ENCODE peak calls at places on chromosomes 1 and 21, in four cellular contexts. C is GM23338, U is GM23248, V is OCI-LY7. F is an unnamed sample. For H4K20me1, the result is how much of the 10 kb centered on the place peaks cover.

GRCh38 chr1:116504308-116505156 is 66.3 kb downstream of the CD58 start:
- DNase-seq in C (no peak), U (peak), V (peak), F (peak)

GRCh38 chr1:172203135-172203823 is 217.2 kb upstream of the C1orf105 start:
- DNase-seq in C (no peak), U (no peak), V (no peak), F (no peak)

GRCh38 chr21:25790122-25790951 is 55.6 kb downstream of the GABPA start:
- DNase-seq in C (peak), U (peak), V (peak), F (peak)

GRCh38 chr1:206581571-206581981 is 30.7 kb downstream of the EIF2D start:
- DNase-seq in C (no peak), U (no peak), V (no peak), F (no peak)

GRCh38 chr1:225816643-225817538 is 7.0 kb downstream of the EPHX1 start:
- DNase-seq in C (peak), U (peak), V (no peak), F (peak)

GRCh38 chr1:3058263-3059030 is 10.6 kb upstream of the PRDM16 start:
- DNase-seq in C (no peak), U (no peak), V (no peak), F (no peak)

GRCh38 chr1:244970236-244970652 is 105.9 kb upstream of the HNRNPU start:
- DNase-seq in C (peak), U (peak), V (peak), F (peak)

GRCh38 chr1:87435484-87435883 is 106.8 kb downstream of the LMO4 start:
- DNase-seq in C (no peak), U (peak), V (no peak), F (no peak)

GRCh38 chr1:118395430-118396001 is 210.5 kb upstream of the SPAG17 start:
- DNase-seq in C (no peak), U (no peak), V (no peak), F (no peak)

GRCh38 chr1:100585774-100586173 is 47.8 kb downstream of the GPR88 start:
- DNase-seq in C (no peak), U (peak), V (no peak), F (no peak)

GRCh38 chr1:30264672-30265025 is 458.7 kb downstream of the MATN1 start:
- DNase-seq in C (no peak), U (no peak), V (no peak), F (no peak)

GRCh38 chr1:155174334-155175280 is 958 bp downstream of the TRIM46 start:
- DNase-seq in C (peak), U (peak), V (peak), F (peak)

GRCh38 chr21:16423921-16424320 is 694.1 kb downstream of the USP25 start:
- DNase-seq in C (no peak), U (no peak), V (no peak), F (no peak)

GRCh38 chr1:160078392-160079195 is 2.7 kb upstream of the KCNJ9 start:
- DNase-seq in C (peak), U (peak), V (peak), F (peak)
- TF ChIP-seq EZH2phosphoT487 in C (no peak), U (no peak), V (no peak), F (no peak)

DNA sequence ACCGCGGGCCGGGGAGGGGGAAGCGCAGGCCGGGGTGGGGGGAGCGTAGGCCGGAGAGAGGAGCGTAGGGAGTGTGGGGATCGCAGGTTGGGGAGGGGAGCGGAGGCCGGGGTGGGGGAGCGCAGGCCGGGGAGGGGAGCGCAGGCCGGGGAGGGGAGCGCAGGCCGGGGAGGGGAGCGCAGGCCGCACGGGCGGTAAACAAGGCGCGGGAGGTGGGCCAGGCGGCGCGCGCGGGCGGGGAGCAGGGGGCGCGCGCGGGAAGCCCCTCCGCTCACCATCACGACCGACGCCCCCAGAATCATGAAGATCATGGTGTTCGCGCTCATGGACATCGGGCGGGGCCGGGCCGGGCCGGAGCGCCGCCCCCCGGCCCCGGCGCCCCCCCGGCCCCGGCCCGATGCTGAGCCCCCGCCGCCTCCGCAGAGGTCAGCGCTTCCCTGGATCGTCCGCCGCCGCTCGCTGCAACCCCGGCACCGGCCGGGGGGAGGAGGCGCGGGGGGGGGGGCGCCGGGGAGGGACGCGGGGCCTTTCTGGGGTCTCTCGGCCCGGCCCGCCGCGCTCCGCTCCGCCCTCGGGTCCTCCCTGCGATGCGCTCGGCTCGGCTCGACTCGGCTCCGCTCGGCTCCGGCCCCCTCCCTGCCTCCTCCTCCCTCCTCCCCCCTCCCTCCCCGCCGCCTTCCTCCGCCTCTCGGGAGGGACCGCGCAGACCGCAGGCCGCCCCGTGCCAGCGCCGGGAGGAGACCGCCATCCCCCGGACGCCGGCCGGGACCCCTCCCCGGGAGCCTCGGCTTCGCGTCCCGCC is at the start of gene TMEM240:
- DNase-seq in C (peak), U (peak), V (no peak), F (peak)
- H4K20me1 ChIP-seq in C (under half), U (under half), V (under half), F (under half)

GRCh38 chr1:65048325-65048724 is 82.0 kb upstream of the JAK1 start:
- DNase-seq in C (no peak), U (peak), V (no peak), F (no peak)

GRCh38 chr1:65050735-65051134 is 84.4 kb upstream of the JAK1 start:
- DNase-seq in C (no peak), U (no peak), V (no peak), F (no peak)

GRCh38 chr1:65055754-65056153 is 89.4 kb upstream of the JAK1 start:
- DNase-seq in C (no peak), U (no peak), V (no peak), F (no peak)

GRCh38 chr1:65045022-65045786 is 78.9 kb upstream of the JAK1 start:
- DNase-seq in C (no peak), U (no peak), V (peak), F (no peak)

DNA sequence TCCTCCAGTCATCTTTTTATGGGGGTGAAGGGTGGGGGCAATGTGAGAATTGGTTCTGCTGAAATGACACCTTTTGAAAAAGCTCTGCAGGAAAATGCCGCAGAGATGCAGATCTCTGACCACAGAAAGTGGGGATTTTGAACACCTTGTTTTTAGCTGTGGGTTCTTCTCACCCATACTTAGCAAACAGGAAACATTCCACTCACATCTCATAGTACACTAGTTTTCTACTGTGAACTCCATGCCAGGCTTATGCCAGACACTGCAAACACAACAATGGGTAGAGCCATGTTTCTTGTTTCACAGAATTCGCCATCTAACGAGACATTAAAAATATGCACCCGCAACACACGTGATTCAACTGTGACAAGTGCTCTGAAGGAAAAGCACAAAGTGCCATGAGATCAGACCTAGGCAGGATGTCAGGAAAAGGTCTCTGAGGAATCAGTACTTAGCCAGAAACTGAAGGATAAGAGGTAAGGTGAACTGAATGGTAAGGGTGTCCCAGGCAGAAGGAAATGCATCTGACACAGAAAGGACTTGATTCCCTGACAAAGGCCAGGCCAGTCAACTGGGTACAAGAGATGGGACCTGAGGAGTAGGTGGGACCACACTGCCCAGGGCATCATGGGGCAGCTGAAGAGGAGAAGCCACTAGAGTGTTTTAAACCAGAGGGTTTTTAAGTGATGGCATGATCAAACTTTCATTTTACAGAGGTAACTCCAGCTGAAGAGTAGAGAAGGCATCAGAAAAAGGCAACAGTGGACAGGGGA is 83.8 kb upstream of the JAK1 start:
- DNase-seq in C (no peak), U (no peak), V (no peak), F (no peak)
- TF ChIP-seq EZH2phosphoT487 in C (no peak), U (no peak), V (no peak), F (no peak)

DNA sequence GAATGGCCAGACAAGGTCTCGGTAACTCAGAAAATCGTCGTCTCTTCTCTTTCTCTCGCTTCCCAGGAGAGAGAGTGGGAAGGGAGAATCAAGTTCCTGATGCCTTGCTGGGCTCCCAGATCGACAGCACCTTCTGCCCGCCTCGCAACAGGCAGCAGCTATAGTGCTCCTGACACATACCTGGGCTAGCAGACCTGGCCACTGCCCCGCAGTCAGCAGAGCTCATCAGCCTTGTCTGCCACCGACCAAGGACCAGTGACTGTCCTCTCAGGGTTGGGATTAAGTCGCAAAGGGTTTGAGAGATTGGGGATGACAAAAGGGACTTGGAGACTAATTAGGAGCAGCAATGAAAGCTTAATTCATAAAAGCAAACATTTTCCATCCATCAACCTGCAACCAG is 4.1 kb downstream of the RUNX3 start:
- DNase-seq in C (no peak), U (no peak), V (no peak), F (no peak)
- H4K20me1 ChIP-seq in C (under half), U (under half), V (under half), F (under half)

DNA sequence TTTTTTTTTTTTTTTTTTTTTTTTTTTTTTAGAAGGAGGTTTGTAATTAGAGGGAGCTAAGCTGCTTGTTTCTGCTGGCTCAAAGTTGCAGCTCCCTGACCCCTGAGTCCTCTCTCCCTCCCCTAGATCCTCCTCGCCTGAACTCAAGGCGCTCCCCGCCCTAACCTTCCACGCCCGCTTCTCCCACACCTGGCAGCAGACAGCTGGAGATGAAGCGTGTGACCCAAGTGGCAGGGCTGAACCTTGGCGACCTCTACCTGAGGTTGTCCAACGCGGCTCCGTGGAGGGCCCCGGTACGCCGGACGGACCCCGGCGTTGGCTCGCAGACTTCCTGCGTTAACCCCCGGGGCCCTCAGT is 795 bp downstream of the NGF start:
- DNase-seq in C (no peak), U (peak), V (no peak), F (no peak)
- TF ChIP-seq EZH2phosphoT487 in C (no peak), U (no peak), V (no peak), F (no peak)

GRCh38 chr1:156725683-156726280 is 2.5 kb upstream of the METTL25B start:
- DNase-seq in C (peak), U (peak), V (peak), F (peak)
- H4K20me1 ChIP-seq in C (under half), U (under half), V (under half), F (under half)